ENCODE peak calls at places on chromosome 19, in five cellular contexts. L, H, G, B and Y are unnamed samples.

GRCh38 chr19:36140289-36141038 is 598 bp downstream of the CAPNS1 start:
- DNase-seq in L (peak; percentile 46), H (peak; percentile 83), G (peak; percentile 67), B (no peak), Y (no peak)

GRCh38 chr19:43640424-43640757 is 741 bp upstream of the CADM4 start:
- DNase-seq in L (no peak), H (no peak), G (no peak), B (no peak), Y (no peak)

GRCh38 chr19:4304509-4305252 is at the start of gene FSD1:
- DNase-seq in L (peak; percentile 75), H (peak; percentile 84), G (no peak), B (peak; percentile 68), Y (no peak)

GRCh38 chr19:30701178-30701577 is 329.0 kb downstream of the ZNF536 start:
- DNase-seq in L (no peak), H (no peak), G (no peak), B (no peak), Y (no peak)

GRCh38 chr19:31347828-31348314 is 1.4 kb downstream of the TSHZ3 start:
- DNase-seq in L (no peak), H (no peak), G (no peak), B (no peak), Y (no peak)

GRCh38 chr19:1690570-1691307 is 38.3 kb upstream of the TCF3 start:
- DNase-seq in L (no peak), H (peak; percentile 91), G (no peak), B (peak; percentile 47), Y (no peak)

GRCh38 chr19:50492303-50493052 is 15.8 kb upstream of the GARIN5A start:
- DNase-seq in L (no peak), H (peak; percentile 50), G (peak; percentile 29), B (no peak), Y (no peak)

GRCh38 chr19:41332000-41332399 is 21.7 kb downstream of the TGFB1 start:
- DNase-seq in L (no peak), H (no peak), G (no peak), B (no peak), Y (no peak)

GRCh38 chr19:41398603-41399002 is 985 bp downstream of the BCKDHA start:
- DNase-seq in L (no peak), H (peak; percentile 38), G (no peak), B (no peak), Y (no peak)

GRCh38 chr19:32688315-32688714 is 3.3 kb upstream of the NUDT19 start:
- DNase-seq in L (no peak), H (peak; percentile 56), G (peak; percentile 55), B (no peak), Y (no peak)

GRCh38 chr19:2867025-2867991 is at the start of gene ZNF556:
- DNase-seq in L (no peak), H (peak; percentile 45), G (no peak), B (no peak), Y (no peak)

GRCh38 chr19:12137541-12137940 is 2.6 kb downstream of the ZNF20 start:
- DNase-seq in L (no peak), H (peak; percentile 35), G (no peak), B (no peak), Y (no peak)

GRCh38 chr19:32287811-32288227 is 57.6 kb upstream of the ZNF507 start:
- DNase-seq in L (peak; percentile 52), H (peak; percentile 78), G (peak; percentile 80), B (no peak), Y (peak; percentile 73)

GRCh38 chr19:16359074-16359473 is 34.4 kb downstream of the KLF2 start:
- DNase-seq in L (no peak), H (no peak), G (no peak), B (no peak), Y (no peak)

GRCh38 chr19:36100476-36100875 is 10.5 kb upstream of the OVOL3 start:
- DNase-seq in L (no peak), H (no peak), G (peak; percentile 90), B (no peak), Y (no peak)

GRCh38 chr19:13881692-13882418 is 4.9 kb downstream of the NANOS3 start:
- DNase-seq in L (no peak), H (no peak), G (no peak), B (peak; percentile 44), Y (no peak)

GRCh38 chr19:40549007-40549708 is 27.5 kb upstream of the SHKBP1 start:
- DNase-seq in L (peak; percentile 81), H (peak; percentile 88), G (peak; percentile 56), B (peak; percentile 71), Y (no peak)

GRCh38 chr19:5141278-5141925 is 172.5 kb downstream of the KDM4B start:
- DNase-seq in L (peak; percentile 76), H (no peak), G (peak; percentile 15), B (no peak), Y (no peak)

GRCh38 chr19:31261651-31262331 is 87.4 kb downstream of the TSHZ3 start:
- DNase-seq in L (no peak), H (no peak), G (no peak), B (no peak), Y (no peak)

GRCh38 chr19:940591-941291 is 14.9 kb downstream of the ARID3A start:
- DNase-seq in L (peak; percentile 80), H (no peak), G (peak; percentile 84), B (peak; percentile 77), Y (peak; percentile 65)

GRCh38 chr19:40592170-40592569 is 9.0 kb upstream of the LTBP4 start:
- DNase-seq in L (no peak), H (peak; percentile 48), G (no peak), B (no peak), Y (no peak)

GRCh38 chr19:46350758-46351159 is 3.9 kb downstream of the PPP5C start:
- DNase-seq in L (peak; percentile 24), H (no peak), G (no peak), B (no peak), Y (no peak)

GRCh38 chr19:50705422-50706019 is 14.1 kb downstream of the SHANK1 start:
- DNase-seq in L (no peak), H (peak; percentile 81), G (no peak), B (no peak), Y (no peak)

GRCh38 chr19:13334801-13335481 is 171.3 kb downstream of the CACNA1A start:
- DNase-seq in L (no peak), H (peak; percentile 18), G (no peak), B (no peak), Y (no peak)

GRCh38 chr19:34172661-34173144 is 399 bp downstream of the LSM14A start:
- DNase-seq in L (no peak), H (no peak), G (peak; percentile 43), B (peak; percentile 46), Y (no peak)

GRCh38 chr19:30335306-30335886 is 36.8 kb upstream of the ZNF536 start:
- DNase-seq in L (no peak), H (no peak), G (no peak), B (no peak), Y (no peak)

GRCh38 chr19:31882709-31883108 is 462.7 kb upstream of the ZNF507 start:
- DNase-seq in L (no peak), H (peak; percentile 2), G (no peak), B (no peak), Y (no peak)

GRCh38 chr19:38399537-38399936 is 3.4 kb upstream of the FAM98C start:
- DNase-seq in L (no peak), H (no peak), G (no peak), B (no peak), Y (no peak)
- H3K27me3 ChIP-seq in L (no peaks in the 10 kb centered on the region), H (no peaks in the 10 kb centered on the region), G (peaks cover 36% of the 10 kb centered on the region), B (no peaks in the 10 kb centered on the region), Y (peaks cover 16% of the 10 kb centered on the region)

GRCh38 chr19:10520652-10521318 is 3.5 kb upstream of the S1PR5 start:
- DNase-seq in L (no peak), H (no peak), G (no peak), B (no peak), Y (no peak)

GRCh38 chr19:10519421-10519820 is 2.2 kb upstream of the S1PR5 start:
- DNase-seq in L (no peak), H (no peak), G (no peak), B (no peak), Y (no peak)

GRCh38 chr19:10525636-10526035 is 8.4 kb upstream of the S1PR5 start:
- DNase-seq in L (no peak), H (no peak), G (no peak), B (no peak), Y (no peak)

GRCh38 chr19:10521461-10522216 is 4.4 kb upstream of the S1PR5 start:
- DNase-seq in L (no peak), H (no peak), G (no peak), B (no peak), Y (no peak)

DNA sequence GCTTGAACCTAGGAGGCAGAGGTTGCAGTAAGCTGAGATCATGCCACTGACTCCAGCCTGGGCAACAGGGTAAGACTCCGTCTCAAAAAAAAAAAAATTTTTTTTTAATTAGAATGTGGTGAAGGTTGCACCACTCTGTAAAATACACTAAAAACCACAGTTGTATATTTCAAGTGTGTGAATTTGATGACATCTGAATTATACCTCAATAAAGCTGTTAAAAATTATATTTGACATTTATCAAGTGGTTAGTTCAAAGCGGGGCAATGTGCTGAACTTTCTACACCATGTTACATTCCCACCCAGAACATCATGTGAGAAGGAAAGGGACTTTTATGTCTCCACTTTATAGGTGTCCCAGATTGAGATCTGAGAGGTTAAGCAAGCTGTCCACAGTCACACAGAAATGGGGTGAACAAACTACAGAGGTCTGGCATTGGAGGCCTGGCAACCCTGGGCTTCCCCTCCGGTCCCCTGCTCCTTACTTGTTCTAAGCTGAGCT is 5.9 kb upstream of the S1PR5 start:
- DNase-seq in L (no peak), H (no peak), G (no peak), B (no peak), Y (no peak)
- TF ChIP-seq CTCF in L (no peak), H (no peak), G (no peak), B (no peak), Y (no peak)

GRCh38 chr19:38706792-38707511 is 37.3 kb downstream of the CAPN12 start:
- DNase-seq in L (no peak), H (no peak), G (no peak), B (no peak), Y (no peak)

GRCh38 chr19:38704488-38705026 is 39.7 kb downstream of the CAPN12 start:
- DNase-seq in L (no peak), H (peak; percentile 14), G (no peak), B (no peak), Y (no peak)

GRCh38 chr19:38703509-38703908 is 40.8 kb downstream of the CAPN12 start:
- DNase-seq in L (no peak), H (no peak), G (no peak), B (no peak), Y (no peak)

GRCh38 chr19:38707512-38708114 is 36.7 kb downstream of the CAPN12 start:
- DNase-seq in L (no peak), H (peak; percentile 19), G (peak; percentile 90), B (no peak), Y (peak; percentile 82)

GRCh38 chr19:38705197-38706019 is 38.9 kb downstream of the CAPN12 start:
- DNase-seq in L (no peak), H (no peak), G (peak; percentile 88), B (no peak), Y (peak; percentile 73)
- H3K27ac ChIP-seq in L (peak overlapping the region; percentile 93), H (no peak overlapping the region), G (peak overlapping the region; percentile 71), B (no peak overlapping the region), Y (peak overlapping the region; percentile 86)

DNA sequence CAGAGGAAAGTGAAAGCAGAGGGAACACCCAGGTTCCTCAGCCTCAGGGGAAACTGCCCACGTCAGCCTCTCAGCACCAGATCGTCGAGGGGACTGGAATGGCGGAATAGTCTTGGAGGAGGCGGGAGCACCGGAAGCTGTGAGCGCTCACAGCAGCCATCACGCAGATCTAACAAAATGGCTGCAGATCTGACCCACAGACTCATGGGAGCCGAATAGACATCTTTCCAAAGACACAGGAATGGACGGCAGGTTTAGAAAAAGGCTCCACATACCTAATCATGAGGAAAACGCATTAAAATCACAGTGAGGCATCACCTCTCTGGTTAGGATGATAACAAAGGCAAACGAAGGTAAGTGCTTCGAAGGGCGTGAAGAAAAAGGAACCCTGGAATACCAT is 11.8 kb upstream of the LILRA2 start:
- DNase-seq in L (no peak), H (peak; percentile 29), G (no peak), B (no peak), Y (no peak)
- H3K27me3 ChIP-seq in L (no peaks in the 10 kb centered on the region), H (peaks cover 5% of the 10 kb centered on the region), G (no peaks in the 10 kb centered on the region), B (peaks cover 7% of the 10 kb centered on the region), Y (no peaks in the 10 kb centered on the region)